ENCODE peak calls at places on chromosomes 1 and 21, in seven cellular contexts. One of them, this sample, is unnamed.

GRCh38 chr1:15048437-15048980 is 105.0 kb upstream of the TMEM51 start:
- DNase-seq in fibroblast of lung: no peak
- DNase-seq in stimulated activated CD4-positive, alpha-beta T cell treated with anti-CD3 and anti-CD28 coated beads, TNF-alpha, amount 100 ng/mL, for 1 hour: no peak
- DNase-seq in CD8-positive, alpha-beta memory T cell: no peak
- DNase-seq in Calu3: no peak
- DNase-seq in fibroblast of the conjunctiva: no peak
- DNase-seq in CD4-positive, CD25-positive, alpha-beta regulatory T cell: no peak
- DNase-seq in this sample: no peak

GRCh38 chr1:105997516-105997915 is 1059.0 kb upstream of the PRMT6 start:
- DNase-seq in fibroblast of lung: no peak
- DNase-seq in stimulated activated CD4-positive, alpha-beta T cell treated with anti-CD3 and anti-CD28 coated beads, TNF-alpha, amount 100 ng/mL, for 1 hour: no peak
- DNase-seq in CD8-positive, alpha-beta memory T cell: no peak
- DNase-seq in Calu3: no peak
- DNase-seq in fibroblast of the conjunctiva: no peak
- DNase-seq in CD4-positive, CD25-positive, alpha-beta regulatory T cell: no peak
- DNase-seq in this sample: no peak

GRCh38 chr1:168431882-168432281 is 111.9 kb downstream of the XCL2 start:
- DNase-seq in fibroblast of lung: no peak
- DNase-seq in stimulated activated CD4-positive, alpha-beta T cell treated with anti-CD3 and anti-CD28 coated beads, TNF-alpha, amount 100 ng/mL, for 1 hour: no peak
- DNase-seq in CD8-positive, alpha-beta memory T cell: no peak
- DNase-seq in Calu3: no peak
- DNase-seq in fibroblast of the conjunctiva: no peak
- DNase-seq in CD4-positive, CD25-positive, alpha-beta regulatory T cell: no peak
- DNase-seq in this sample: no peak

GRCh38 chr1:51236548-51237312 is 657 bp downstream of the RNF11 start:
- DNase-seq in fibroblast of lung: peak
- DNase-seq in stimulated activated CD4-positive, alpha-beta T cell treated with anti-CD3 and anti-CD28 coated beads, TNF-alpha, amount 100 ng/mL, for 1 hour: peak
- DNase-seq in CD8-positive, alpha-beta memory T cell: peak
- DNase-seq in Calu3: peak
- DNase-seq in fibroblast of the conjunctiva: peak
- DNase-seq in CD4-positive, CD25-positive, alpha-beta regulatory T cell: peak
- DNase-seq in this sample: peak

GRCh38 chr1:221778535-221779142 is 36.8 kb upstream of the DUSP10 start:
- DNase-seq in fibroblast of lung: no peak
- DNase-seq in stimulated activated CD4-positive, alpha-beta T cell treated with anti-CD3 and anti-CD28 coated beads, TNF-alpha, amount 100 ng/mL, for 1 hour: no peak
- DNase-seq in CD8-positive, alpha-beta memory T cell: peak
- DNase-seq in Calu3: no peak
- DNase-seq in fibroblast of the conjunctiva: no peak
- DNase-seq in CD4-positive, CD25-positive, alpha-beta regulatory T cell: no peak
- DNase-seq in this sample: no peak

GRCh38 chr21:28639742-28640141 is 352.9 kb downstream of the LTN1 start:
- DNase-seq in fibroblast of lung: peak
- DNase-seq in stimulated activated CD4-positive, alpha-beta T cell treated with anti-CD3 and anti-CD28 coated beads, TNF-alpha, amount 100 ng/mL, for 1 hour: no peak
- DNase-seq in CD8-positive, alpha-beta memory T cell: no peak
- DNase-seq in Calu3: no peak
- DNase-seq in fibroblast of the conjunctiva: no peak
- DNase-seq in CD4-positive, CD25-positive, alpha-beta regulatory T cell: no peak
- DNase-seq in this sample: peak

GRCh38 chr1:231157311-231157710 is 4.5 kb upstream of the TRIM67 start:
- DNase-seq in fibroblast of lung: no peak
- DNase-seq in stimulated activated CD4-positive, alpha-beta T cell treated with anti-CD3 and anti-CD28 coated beads, TNF-alpha, amount 100 ng/mL, for 1 hour: no peak
- DNase-seq in CD8-positive, alpha-beta memory T cell: no peak
- DNase-seq in Calu3: no peak
- DNase-seq in fibroblast of the conjunctiva: no peak
- DNase-seq in CD4-positive, CD25-positive, alpha-beta regulatory T cell: no peak
- DNase-seq in this sample: no peak

GRCh38 chr1:63724375-63724774 is 49.4 kb upstream of the ROR1 start:
- DNase-seq in fibroblast of lung: no peak
- DNase-seq in stimulated activated CD4-positive, alpha-beta T cell treated with anti-CD3 and anti-CD28 coated beads, TNF-alpha, amount 100 ng/mL, for 1 hour: no peak
- DNase-seq in CD8-positive, alpha-beta memory T cell: no peak
- DNase-seq in Calu3: no peak
- DNase-seq in fibroblast of the conjunctiva: no peak
- DNase-seq in CD4-positive, CD25-positive, alpha-beta regulatory T cell: no peak
- DNase-seq in this sample: no peak

GRCh38 chr1:66247415-66248208 is 286.3 kb upstream of the SGIP1 start:
- DNase-seq in fibroblast of lung: no peak
- DNase-seq in stimulated activated CD4-positive, alpha-beta T cell treated with anti-CD3 and anti-CD28 coated beads, TNF-alpha, amount 100 ng/mL, for 1 hour: no peak
- DNase-seq in CD8-positive, alpha-beta memory T cell: no peak
- DNase-seq in Calu3: no peak
- DNase-seq in fibroblast of the conjunctiva: no peak
- DNase-seq in CD4-positive, CD25-positive, alpha-beta regulatory T cell: no peak
- DNase-seq in this sample: no peak

GRCh38 chr21:41635874-41636273 is 127.9 kb upstream of the TMPRSS2 start:
- DNase-seq in fibroblast of lung: no peak
- DNase-seq in stimulated activated CD4-positive, alpha-beta T cell treated with anti-CD3 and anti-CD28 coated beads, TNF-alpha, amount 100 ng/mL, for 1 hour: no peak
- DNase-seq in CD8-positive, alpha-beta memory T cell: no peak
- DNase-seq in Calu3: no peak
- DNase-seq in fibroblast of the conjunctiva: no peak
- DNase-seq in CD4-positive, CD25-positive, alpha-beta regulatory T cell: no peak
- DNase-seq in this sample: no peak

GRCh38 chr1:240987928-240988327 is 369.1 kb downstream of the RGS7 start:
- DNase-seq in fibroblast of lung: no peak
- DNase-seq in stimulated activated CD4-positive, alpha-beta T cell treated with anti-CD3 and anti-CD28 coated beads, TNF-alpha, amount 100 ng/mL, for 1 hour: no peak
- DNase-seq in CD8-positive, alpha-beta memory T cell: no peak
- DNase-seq in Calu3: no peak
- DNase-seq in fibroblast of the conjunctiva: no peak
- DNase-seq in CD4-positive, CD25-positive, alpha-beta regulatory T cell: no peak
- DNase-seq in this sample: no peak

GRCh38 chr1:11501491-11501897 is 22.5 kb downstream of the DISP3 start:
- DNase-seq in fibroblast of lung: no peak
- DNase-seq in stimulated activated CD4-positive, alpha-beta T cell treated with anti-CD3 and anti-CD28 coated beads, TNF-alpha, amount 100 ng/mL, for 1 hour: no peak
- DNase-seq in CD8-positive, alpha-beta memory T cell: no peak
- DNase-seq in Calu3: no peak
- DNase-seq in fibroblast of the conjunctiva: no peak
- DNase-seq in CD4-positive, CD25-positive, alpha-beta regulatory T cell: peak
- DNase-seq in this sample: no peak

GRCh38 chr1:204560590-204560989 is 44.4 kb downstream of the MDM4 start:
- DNase-seq in fibroblast of lung: peak
- DNase-seq in stimulated activated CD4-positive, alpha-beta T cell treated with anti-CD3 and anti-CD28 coated beads, TNF-alpha, amount 100 ng/mL, for 1 hour: no peak
- DNase-seq in CD8-positive, alpha-beta memory T cell: no peak
- DNase-seq in Calu3: no peak
- DNase-seq in fibroblast of the conjunctiva: no peak
- DNase-seq in CD4-positive, CD25-positive, alpha-beta regulatory T cell: no peak
- DNase-seq in this sample: peak

GRCh38 chr1:68104155-68104554 is 53.7 kb upstream of the DIRAS3 start:
- DNase-seq in fibroblast of lung: peak
- DNase-seq in stimulated activated CD4-positive, alpha-beta T cell treated with anti-CD3 and anti-CD28 coated beads, TNF-alpha, amount 100 ng/mL, for 1 hour: no peak
- DNase-seq in CD8-positive, alpha-beta memory T cell: no peak
- DNase-seq in Calu3: no peak
- DNase-seq in fibroblast of the conjunctiva: no peak
- DNase-seq in CD4-positive, CD25-positive, alpha-beta regulatory T cell: no peak
- DNase-seq in this sample: peak

GRCh38 chr1:228372183-228373003 is 34.2 kb downstream of the TRIM11 start:
- DNase-seq in fibroblast of lung: no peak
- DNase-seq in stimulated activated CD4-positive, alpha-beta T cell treated with anti-CD3 and anti-CD28 coated beads, TNF-alpha, amount 100 ng/mL, for 1 hour: no peak
- DNase-seq in CD8-positive, alpha-beta memory T cell: no peak
- DNase-seq in Calu3: peak
- DNase-seq in fibroblast of the conjunctiva: no peak
- DNase-seq in CD4-positive, CD25-positive, alpha-beta regulatory T cell: no peak
- DNase-seq in this sample: no peak